ENCODE peak calls at places on chromosomes 11 and 22, in four cellular contexts. L, F, G and C are unnamed samples.

GRCh38 chr11:129248618-129249017 is 56.5 kb upstream of the ARHGAP32 start:
- DNase-seq in F (peak; percentile 60), G (no peak), L (peak; percentile 66), C (peak; percentile 68)

GRCh38 chr22:37972527-37972926 is 11.8 kb downstream of the SOX10 start:
- DNase-seq in G (no peak), L (no peak), F (no peak), C (no peak)

GRCh38 chr11:128422576-128423370 is 164.6 kb downstream of the ETS1 start:
- DNase-seq in G (no peak), F (no peak), L (no peak), C (no peak)

GRCh38 chr22:23206915-23207314 is 26.6 kb downstream of the BCR start:
- DNase-seq in F (no peak), L (no peak), G (no peak), C (no peak)

GRCh38 chr11:61635787-61636186 is 44.4 kb upstream of the DAGLA start:
- DNase-seq in L (no peak), G (no peak), F (no peak), C (no peak)

GRCh38 chr22:21936151-21936778 is 16.4 kb downstream of the PPM1F start:
- DNase-seq in L (peak; percentile 40), G (peak; percentile 61), F (no peak), C (no peak)

GRCh38 chr11:73991471-73992006 is 8.9 kb upstream of the UCP2 start:
- DNase-seq in G (no peak), L (no peak), F (no peak), C (no peak)

GRCh38 chr11:122093731-122094130 is 22.3 kb downstream of the BLID start:
- DNase-seq in L (peak; percentile 64), G (no peak), F (no peak), C (no peak)

GRCh38 chr11:61062181-61062955 is 39.9 kb upstream of the CD5 start:
- DNase-seq in L (no peak), F (no peak), G (no peak), C (no peak)